ENCODE peak calls at places on chromosomes 5 and 9, in seven cellular contexts. G, E, S, K, J, P and U are unnamed samples.

GRCh38 chr5:37725185-37725584 is 114.7 kb downstream of the GDNF start:
- DNase-seq in G (no peak), E (no peak), S (no peak), K (no peak), J (no peak), P (no peak), U (no peak)

GRCh38 chr5:127645300-127645726 is 3.6 kb upstream of the CTXN3 start:
- DNase-seq in G (no peak), E (no peak), S (no peak), K (no peak), J (no peak), P (no peak), U (no peak)

GRCh38 chr5:145180341-145180740 is 654.8 kb downstream of the PRELID2 start:
- DNase-seq in G (no peak), E (no peak), S (no peak), K (no peak), J (no peak), P (no peak), U (no peak)

GRCh38 chr9:37412431-37413151 is 9.9 kb upstream of the GRHPR start:
- DNase-seq in G (no peak), E (no peak), S (no peak), K (no peak), J (no peak), P (no peak), U (no peak)

GRCh38 chr5:153476767-153477166 is 13.7 kb upstream of the GRIA1 start:
- DNase-seq in G (no peak), E (peak), S (peak), K (no peak), J (no peak), P (no peak), U (no peak)

GRCh38 chr5:67934976-67935375 is 280.6 kb upstream of the PIK3R1 start:
- DNase-seq in G (no peak), E (no peak), S (no peak), K (no peak), J (no peak), P (no peak), U (no peak)

GRCh38 chr9:136791466-136792276 is 527 bp downstream of the TMEM141 start:
- DNase-seq in G (peak), E (peak), S (peak), K (peak), J (peak), P (peak), U (peak)

GRCh38 chr9:81103597-81104471 is 585.5 kb downstream of the TLE1 start:
- DNase-seq in G (no peak), E (peak), S (peak), K (no peak), J (no peak), P (no peak), U (no peak)

GRCh38 chr5:93621340-93621872 is 38.4 kb downstream of the NR2F1 start:
- DNase-seq in G (peak), E (peak), S (peak), K (no peak), J (peak), P (peak), U (no peak)

GRCh38 chr9:30197954-30198353 is 2186.5 kb upstream of the ACO1 start:
- DNase-seq in G (no peak), E (peak), S (peak), K (no peak), J (no peak), P (no peak), U (no peak)

GRCh38 chr5:113518884-113519283 is 5.4 kb downstream of the YTHDC2 start:
- DNase-seq in G (no peak), E (no peak), S (no peak), K (no peak), J (no peak), P (no peak), U (no peak)

GRCh38 chr5:135670588-135670987 is 91.8 kb upstream of the CXCL14 start:
- DNase-seq in G (no peak), E (no peak), S (no peak), K (no peak), J (no peak), P (no peak), U (no peak)

GRCh38 chr9:134423757-134424156 is 97.5 kb downstream of the RXRA start:
- DNase-seq in G (no peak), E (no peak), S (no peak), K (no peak), J (no peak), P (no peak), U (no peak)

GRCh38 chr9:12643686-12644085 is 49.5 kb upstream of the TYRP1 start:
- DNase-seq in G (no peak), E (no peak), S (no peak), K (no peak), J (no peak), P (no peak), U (no peak)

GRCh38 chr5:78129632-78130031 is 164.9 kb downstream of the AP3B1 start:
- DNase-seq in G (no peak), E (no peak), S (no peak), K (no peak), J (no peak), P (no peak), U (no peak)

GRCh38 chr5:168813179-168813968 is 234.2 kb upstream of the PANK3 start:
- DNase-seq in G (no peak), E (no peak), S (no peak), K (no peak), J (no peak), P (no peak), U (no peak)

GRCh38 chr5:17260549-17260948 is 43.1 kb downstream of the BASP1 start:
- DNase-seq in G (no peak), E (no peak), S (no peak), K (no peak), J (no peak), P (no peak), U (no peak)

GRCh38 chr9:129712595-129713524 is 40.0 kb downstream of the PTGES start:
- DNase-seq in G (no peak), E (peak), S (peak), K (no peak), J (no peak), P (no peak), U (no peak)

GRCh38 chr5:83789376-83789775 is 68.7 kb upstream of the HAPLN1 start:
- DNase-seq in G (no peak), E (no peak), S (no peak), K (no peak), J (no peak), P (no peak), U (no peak)

GRCh38 chr5:6476313-6476661 is 27.6 kb downstream of the UBE2QL1 start:
- DNase-seq in G (no peak), E (no peak), S (no peak), K (no peak), J (no peak), P (no peak), U (no peak)

GRCh38 chr5:156178117-156178516 is 148.8 kb upstream of the SGCD start:
- DNase-seq in G (no peak), E (no peak), S (no peak), K (no peak), J (no peak), P (no peak), U (no peak)

GRCh38 chr5:173479711-173480110 is 136.7 kb downstream of the BOD1 start:
- DNase-seq in G (no peak), E (no peak), S (no peak), K (no peak), J (no peak), P (no peak), U (no peak)

GRCh38 chr5:120062515-120062917 is 401.6 kb upstream of the PRR16 start:
- DNase-seq in G (no peak), E (peak), S (no peak), K (no peak), J (no peak), P (no peak), U (no peak)

GRCh38 chr9:134178781-134179551 is 14.6 kb upstream of the RNU6ATAC start:
- DNase-seq in G (peak), E (no peak), S (no peak), K (no peak), J (no peak), P (no peak), U (no peak)

GRCh38 chr5:151151793-151152192 is 5.8 kb downstream of the ANXA6 start:
- DNase-seq in G (no peak), E (no peak), S (no peak), K (peak), J (no peak), P (no peak), U (peak)

GRCh38 chr9:72255546-72255925 is 106.3 kb downstream of the GDA start:
- DNase-seq in G (no peak), E (no peak), S (no peak), K (no peak), J (no peak), P (no peak), U (no peak)

GRCh38 chr5:77076961-77077820 is 9.9 kb downstream of the ZBED3 start:
- DNase-seq in G (peak), E (no peak), S (peak), K (peak), J (peak), P (peak), U (peak)

GRCh38 chr9:113482341-113482740 is 18.8 kb downstream of the RGS3 start:
- DNase-seq in G (no peak), E (no peak), S (no peak), K (no peak), J (no peak), P (no peak), U (no peak)

GRCh38 chr9:74803366-74804017 is 84.2 kb downstream of the TRPM6 start:
- DNase-seq in G (no peak), E (peak), S (peak), K (no peak), J (no peak), P (no peak), U (no peak)

GRCh38 chr5:41835625-41836024 is 34.6 kb downstream of the OXCT1 start:
- DNase-seq in G (peak), E (peak), S (peak), K (no peak), J (no peak), P (peak), U (no peak)

GRCh38 chr9:75186767-75187380 is 98.6 kb downstream of the OSTF1 start:
- DNase-seq in G (no peak), E (peak), S (no peak), K (peak), J (no peak), P (no peak), U (peak)

GRCh38 chr5:72517961-72518690 is 10.9 kb upstream of the ZNF366 start:
- DNase-seq in G (no peak), E (no peak), S (no peak), K (no peak), J (no peak), P (no peak), U (no peak)

GRCh38 chr9:108865037-108865436 is 3.0 kb downstream of the ACTL7A start:
- DNase-seq in G (no peak), E (no peak), S (no peak), K (no peak), J (no peak), P (peak), U (no peak)

GRCh38 chr9:137055385-137056364 is 1.8 kb upstream of the ENTPD2 start:
- DNase-seq in G (peak), E (peak), S (peak), K (no peak), J (no peak), P (peak), U (no peak)

GRCh38 chr5:57032151-57032551 is 80.2 kb upstream of the MIER3 start:
- DNase-seq in G (no peak), E (peak), S (peak), K (no peak), J (no peak), P (peak), U (no peak)

GRCh38 chr5:24401767-24402166 is 243.0 kb downstream of the CDH10 start:
- DNase-seq in G (no peak), E (peak), S (peak), K (no peak), J (no peak), P (no peak), U (no peak)

GRCh38 chr9:89215342-89215741 is 36.7 kb upstream of the SHC3 start:
- DNase-seq in G (no peak), E (no peak), S (no peak), K (no peak), J (no peak), P (no peak), U (no peak)

GRCh38 chr5:133247881-133248642 is 196.2 kb downstream of the HSPA4 start:
- DNase-seq in G (no peak), E (no peak), S (peak), K (no peak), J (peak), P (peak), U (no peak)

GRCh38 chr9:78405461-78405860 is 108.5 kb downstream of the PSAT1 start:
- DNase-seq in G (no peak), E (no peak), S (no peak), K (no peak), J (no peak), P (no peak), U (no peak)

DNA sequence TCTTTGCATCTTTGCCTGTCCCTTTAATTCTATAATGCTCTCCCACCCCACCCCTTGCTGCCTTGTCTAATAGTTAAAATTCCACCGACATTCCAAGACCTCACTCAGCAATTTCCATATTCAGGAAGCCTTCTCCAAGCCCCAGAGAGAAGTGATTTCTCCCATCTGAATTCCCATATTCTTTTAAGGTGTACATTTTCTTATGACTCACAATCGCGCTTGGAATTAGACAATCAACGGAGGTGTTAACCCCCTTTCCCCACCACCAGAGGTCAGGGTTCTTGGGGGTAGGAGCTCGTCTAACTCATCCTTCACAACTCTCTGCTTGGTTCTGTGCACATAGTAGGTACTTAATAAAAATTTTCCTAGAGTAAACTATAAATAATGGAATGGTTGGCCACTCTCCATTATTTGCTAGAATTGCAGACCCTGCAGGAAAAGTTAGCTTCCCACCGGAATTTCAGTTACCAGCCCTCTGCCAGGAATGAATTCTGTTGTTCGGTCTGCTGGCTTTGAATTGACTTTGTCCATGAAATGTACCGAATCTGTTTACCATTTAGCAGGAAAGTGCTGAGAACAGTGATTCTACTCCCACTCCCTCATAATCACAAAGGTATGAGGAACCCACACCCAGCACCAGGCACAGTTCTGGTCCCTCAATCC is 5.0 kb downstream of the KCNIP1 start:
- DNase-seq in G (no peak), E (no peak), S (no peak), K (no peak), J (no peak), P (no peak), U (no peak)
- TF ChIP-seq CTCF in G (no peak), E (no peak), S (peak), K (no peak), J (peak), P (no peak), U (no peak)

GRCh38 chr5:176537608-176538504 is 654 bp upstream of the RNF44 start:
- DNase-seq in G (peak), E (peak), S (peak), K (peak), J (peak), P (peak), U (peak)
- TF ChIP-seq CTCF in G (peak), E (no peak), S (no peak), K (no peak), J (no peak), P (peak), U (no peak)

DNA sequence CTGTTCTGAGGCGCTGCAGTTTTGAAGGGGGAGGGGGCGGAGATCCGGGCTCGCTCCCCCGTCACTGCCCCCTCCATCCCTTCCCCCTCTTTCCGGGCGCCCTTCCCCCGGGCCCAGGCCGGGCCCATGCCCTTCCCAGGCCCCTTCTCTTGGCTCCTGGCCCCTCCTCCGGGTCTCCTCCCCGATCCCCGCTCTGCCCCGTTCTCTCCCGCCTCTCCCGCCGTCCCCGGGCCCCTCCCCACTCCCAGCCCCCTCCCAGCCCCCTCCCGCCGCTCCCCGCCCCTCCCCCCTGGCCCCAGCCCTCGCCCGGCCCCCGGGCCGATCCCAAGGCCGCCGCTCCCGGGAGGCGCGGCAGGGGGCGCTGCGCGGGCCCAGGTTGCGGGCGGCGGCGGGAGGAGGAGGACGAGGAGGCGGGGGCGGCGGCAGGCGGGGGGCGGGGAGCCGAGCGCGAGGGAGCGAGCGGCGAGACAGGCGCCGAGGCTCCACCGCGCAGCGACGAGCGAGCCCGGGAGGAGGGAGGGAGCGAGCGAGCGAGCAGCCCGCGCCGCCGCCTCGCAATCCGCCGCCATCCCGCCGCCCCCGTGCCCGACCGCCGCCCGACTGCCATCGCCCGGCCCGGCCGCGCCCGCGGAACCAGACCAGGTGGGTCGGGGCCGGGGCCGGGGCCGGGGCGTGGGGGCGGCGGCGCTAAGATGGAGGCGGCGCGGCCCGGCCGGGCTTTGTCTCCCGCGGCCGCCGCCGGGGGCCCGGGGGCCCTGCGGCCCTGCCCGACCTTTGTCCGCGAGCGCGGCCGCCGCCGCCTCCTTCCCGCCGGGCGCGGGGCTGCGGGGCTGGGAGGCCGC is at the start of gene PRRC2B:
- DNase-seq in G (peak), E (peak), S (peak), K (peak), J (peak), P (peak), U (peak)
- TF ChIP-seq CTCF in G (peak), E (no peak), S (peak), K (peak), J (peak), P (peak), U (peak)

DNA sequence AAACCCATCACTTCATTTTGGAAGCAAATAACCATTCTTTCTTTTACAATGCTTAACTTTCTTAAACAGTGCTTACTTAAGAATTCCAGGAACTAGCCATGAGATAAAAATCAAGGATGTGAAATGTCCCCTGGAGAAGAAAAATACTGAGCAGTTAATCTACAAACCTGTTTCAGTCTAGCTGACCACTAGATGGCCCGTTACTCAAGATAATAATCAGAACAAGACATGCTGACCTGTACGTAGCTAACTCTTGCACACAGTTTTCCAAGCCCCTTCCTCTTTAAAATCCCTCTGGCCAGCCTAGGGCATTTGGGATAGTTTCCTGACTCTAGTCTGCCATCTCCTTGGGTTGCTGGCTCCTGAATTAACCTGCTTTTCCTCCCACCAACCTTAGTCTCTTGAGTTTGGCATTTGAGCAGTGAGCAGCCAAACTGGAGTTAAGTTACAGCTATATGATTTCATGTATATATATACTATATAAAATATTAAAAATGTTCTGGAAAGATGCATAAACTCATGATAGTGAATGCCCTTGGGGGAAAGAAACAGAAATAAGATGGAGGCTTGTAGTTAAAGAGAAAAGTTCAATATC is 59.3 kb upstream of the TRAF1 start:
- DNase-seq in G (no peak), E (peak), S (peak), K (peak), J (no peak), P (peak), U (peak)
- TF ChIP-seq CTCF in G (peak), E (peak), S (peak), K (peak), J (peak), P (peak), U (peak)

GRCh38 chr5:2754621-2755370 is 3.3 kb upstream of the IRX2 start:
- DNase-seq in G (no peak), E (no peak), S (peak), K (no peak), J (no peak), P (no peak), U (no peak)

GRCh38 chr5:2755811-2756210 is 4.3 kb upstream of the IRX2 start:
- DNase-seq in G (no peak), E (no peak), S (peak), K (no peak), J (no peak), P (no peak), U (no peak)

GRCh38 chr5:2756211-2756746 is 4.8 kb upstream of the IRX2 start:
- DNase-seq in G (no peak), E (peak), S (peak), K (no peak), J (no peak), P (no peak), U (no peak)

GRCh38 chr5:2756764-2757163 is 5.3 kb upstream of the IRX2 start:
- DNase-seq in G (no peak), E (peak), S (peak), K (no peak), J (no peak), P (no peak), U (no peak)

DNA sequence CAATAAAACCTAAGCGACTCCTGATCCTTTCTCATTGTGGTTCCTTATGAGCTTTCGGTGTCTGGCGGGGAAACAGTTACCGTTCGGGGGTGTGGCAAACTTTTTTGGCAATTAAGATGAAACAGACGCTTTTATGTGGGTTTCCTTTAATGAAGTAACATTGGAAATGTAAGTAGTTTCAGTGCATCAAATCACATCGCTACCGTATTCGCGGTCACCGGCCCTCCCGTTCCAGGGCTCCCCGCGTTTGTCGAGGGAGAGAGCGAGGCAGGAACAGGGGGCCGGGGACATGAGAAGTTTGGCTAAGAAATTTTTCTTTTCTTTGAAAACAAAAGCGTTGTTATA is 3.9 kb upstream of the IRX2 start:
- DNase-seq in G (no peak), E (no peak), S (no peak), K (no peak), J (no peak), P (no peak), U (no peak)
- TF ChIP-seq CTCF in G (no peak), E (no peak), S (no peak), K (no peak), J (no peak), P (no peak), U (no peak)